ENCODE peak calls at places on chromosome 9, in ten cellular contexts. One of them, this sample, is unnamed.

GRCh38 chr9:37801287-37801850 is 772 bp downstream of the DCAF10 start:
- DNase-seq in MCF 10A: peak
- DNase-seq in RWPE2: no peak
- DNase-seq in AG09319: no peak
- DNase-seq in stomach: peak
- DNase-seq in neural crest cell: no peak
- DNase-seq in IMR-90: peak
- DNase-seq in cardiac fibroblast: peak
- DNase-seq in keratinocyte: no peak
- DNase-seq in astrocyte of the spinal cord: no peak
- DNase-seq in this sample: peak

GRCh38 chr9:4262735-4263141 is 37.1 kb downstream of the GLIS3 start:
- DNase-seq in AG09319: no peak
- DNase-seq in astrocyte of the spinal cord: peak
- DNase-seq in IMR-90: peak
- DNase-seq in MCF 10A: peak
- DNase-seq in RWPE2: no peak
- DNase-seq in keratinocyte: peak
- DNase-seq in stomach: no peak
- DNase-seq in cardiac fibroblast: peak
- DNase-seq in neural crest cell: no peak
- DNase-seq in this sample: peak

GRCh38 chr9:125971895-125972729 is 224.9 kb downstream of the PBX3 start:
- DNase-seq in MCF 10A: peak
- DNase-seq in cardiac fibroblast: no peak
- DNase-seq in RWPE2: no peak
- DNase-seq in IMR-90: no peak
- DNase-seq in astrocyte of the spinal cord: no peak
- DNase-seq in keratinocyte: peak
- DNase-seq in stomach: no peak
- DNase-seq in AG09319: no peak
- DNase-seq in neural crest cell: no peak
- DNase-seq in this sample: no peak

GRCh38 chr9:127116946-127117345 is 5.5 kb downstream of the ANGPTL2 start:
- DNase-seq in RWPE2: no peak
- DNase-seq in neural crest cell: no peak
- DNase-seq in AG09319: no peak
- DNase-seq in stomach: no peak
- DNase-seq in keratinocyte: no peak
- DNase-seq in MCF 10A: no peak
- DNase-seq in IMR-90: peak
- DNase-seq in astrocyte of the spinal cord: no peak
- DNase-seq in cardiac fibroblast: peak
- DNase-seq in this sample: no peak

GRCh38 chr9:96429710-96430109 is 11.5 kb upstream of the ZNF367 start:
- DNase-seq in cardiac fibroblast: no peak
- DNase-seq in IMR-90: no peak
- DNase-seq in MCF 10A: no peak
- DNase-seq in AG09319: no peak
- DNase-seq in neural crest cell: no peak
- DNase-seq in keratinocyte: no peak
- DNase-seq in stomach: no peak
- DNase-seq in astrocyte of the spinal cord: no peak
- DNase-seq in RWPE2: no peak
- DNase-seq in this sample: no peak

GRCh38 chr9:123637596-123637939 is 281.6 kb downstream of the CRB2 start:
- DNase-seq in neural crest cell: no peak
- DNase-seq in AG09319: no peak
- DNase-seq in stomach: no peak
- DNase-seq in RWPE2: no peak
- DNase-seq in MCF 10A: no peak
- DNase-seq in astrocyte of the spinal cord: peak
- DNase-seq in IMR-90: peak
- DNase-seq in keratinocyte: no peak
- DNase-seq in cardiac fibroblast: peak
- DNase-seq in this sample: no peak

GRCh38 chr9:71352837-71353236 is 231.4 kb upstream of the TRPM3 start:
- DNase-seq in keratinocyte: no peak
- DNase-seq in AG09319: no peak
- DNase-seq in stomach: no peak
- DNase-seq in astrocyte of the spinal cord: no peak
- DNase-seq in cardiac fibroblast: no peak
- DNase-seq in IMR-90: no peak
- DNase-seq in RWPE2: no peak
- DNase-seq in MCF 10A: no peak
- DNase-seq in neural crest cell: no peak
- DNase-seq in this sample: no peak

GRCh38 chr9:89427621-89428221 is 70.2 kb downstream of the SEMA4D start:
- DNase-seq in RWPE2: no peak
- DNase-seq in cardiac fibroblast: no peak
- DNase-seq in astrocyte of the spinal cord: no peak
- DNase-seq in IMR-90: peak
- DNase-seq in AG09319: no peak
- DNase-seq in keratinocyte: no peak
- DNase-seq in MCF 10A: no peak
- DNase-seq in neural crest cell: no peak
- DNase-seq in stomach: no peak
- DNase-seq in this sample: no peak

GRCh38 chr9:122226758-122227575 is 1.8 kb downstream of the LHX6 start:
- DNase-seq in astrocyte of the spinal cord: no peak
- DNase-seq in RWPE2: no peak
- DNase-seq in keratinocyte: no peak
- DNase-seq in AG09319: no peak
- DNase-seq in cardiac fibroblast: no peak
- DNase-seq in neural crest cell: no peak
- DNase-seq in stomach: no peak
- DNase-seq in MCF 10A: no peak
- DNase-seq in IMR-90: no peak
- DNase-seq in this sample: no peak

GRCh38 chr9:33159760-33160127 is 7.4 kb downstream of the B4GALT1 start:
- DNase-seq in AG09319: no peak
- DNase-seq in keratinocyte: no peak
- DNase-seq in stomach: peak
- DNase-seq in IMR-90: peak
- DNase-seq in MCF 10A: peak
- DNase-seq in astrocyte of the spinal cord: peak
- DNase-seq in RWPE2: peak
- DNase-seq in cardiac fibroblast: peak
- DNase-seq in neural crest cell: no peak
- DNase-seq in this sample: peak

GRCh38 chr9:27473135-27473534 is 51.0 kb upstream of the IFNK start:
- DNase-seq in keratinocyte: no peak
- DNase-seq in cardiac fibroblast: no peak
- DNase-seq in stomach: no peak
- DNase-seq in neural crest cell: no peak
- DNase-seq in astrocyte of the spinal cord: peak
- DNase-seq in AG09319: no peak
- DNase-seq in MCF 10A: no peak
- DNase-seq in IMR-90: no peak
- DNase-seq in RWPE2: no peak
- DNase-seq in this sample: no peak

GRCh38 chr9:85310531-85311070 is 431.2 kb downstream of the AGTPBP1 start:
- DNase-seq in IMR-90: no peak
- DNase-seq in stomach: no peak
- DNase-seq in astrocyte of the spinal cord: no peak
- DNase-seq in neural crest cell: no peak
- DNase-seq in keratinocyte: no peak
- DNase-seq in cardiac fibroblast: peak
- DNase-seq in AG09319: no peak
- DNase-seq in MCF 10A: no peak
- DNase-seq in RWPE2: no peak
- DNase-seq in this sample: no peak

DNA sequence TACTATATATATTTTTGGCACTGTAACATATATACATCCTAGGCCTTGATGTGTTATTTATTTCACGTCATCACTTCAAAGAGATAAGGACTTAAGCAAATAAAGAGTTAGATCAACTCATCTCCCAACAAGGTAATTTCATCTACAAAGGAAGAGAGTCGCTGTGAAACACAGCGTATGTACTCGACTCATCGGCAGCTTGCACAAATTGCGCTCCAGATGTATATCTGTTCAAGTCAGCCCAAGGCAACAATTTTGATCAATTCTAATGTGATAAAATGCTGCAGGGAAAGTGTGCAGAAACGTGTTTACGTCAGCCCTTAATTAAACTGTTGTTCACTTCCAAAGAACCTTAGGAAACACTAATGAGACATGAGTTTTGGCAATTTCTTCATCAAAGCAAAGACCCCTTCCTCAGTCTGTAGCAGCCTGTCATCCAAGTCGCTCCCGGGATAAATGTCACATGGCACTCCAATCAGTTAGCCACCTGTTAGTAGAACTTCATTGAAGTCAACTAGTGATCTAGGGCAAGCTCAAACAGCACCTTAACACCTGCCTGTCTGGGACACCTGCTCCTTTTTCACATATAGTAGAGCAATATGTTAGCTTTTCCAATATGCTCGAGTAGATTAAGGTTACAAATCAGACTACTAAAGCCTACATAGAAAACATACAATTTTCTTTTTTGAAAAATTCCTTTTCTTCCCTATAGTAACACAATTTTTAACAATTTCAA is 182.4 kb downstream of the NFIB start:
- DNase-seq in neural crest cell: no peak
- DNase-seq in IMR-90: no peak
- DNase-seq in keratinocyte: no peak
- DNase-seq in RWPE2: no peak
- DNase-seq in cardiac fibroblast: no peak
- DNase-seq in AG09319: no peak
- DNase-seq in stomach: no peak
- DNase-seq in astrocyte of the spinal cord: no peak
- DNase-seq in MCF 10A: no peak
- DNase-seq in this sample: no peak
- TF ChIP-seq CTCF in neural crest cell: no peak
- TF ChIP-seq CTCF in IMR-90: no peak
- TF ChIP-seq CTCF in keratinocyte: no peak
- TF ChIP-seq CTCF in RWPE2: no peak
- TF ChIP-seq CTCF in cardiac fibroblast: no peak
- TF ChIP-seq CTCF in AG09319: no peak
- TF ChIP-seq CTCF in stomach: no peak
- TF ChIP-seq CTCF in astrocyte of the spinal cord: no peak
- TF ChIP-seq CTCF in MCF 10A: no peak
- TF ChIP-seq CTCF in this sample: no peak

GRCh38 chr9:112366591-112366990 is 13.3 kb upstream of the HSDL2 start:
- DNase-seq in neural crest cell: no peak
- DNase-seq in keratinocyte: no peak
- DNase-seq in AG09319: no peak
- DNase-seq in stomach: no peak
- DNase-seq in cardiac fibroblast: peak
- DNase-seq in RWPE2: no peak
- DNase-seq in IMR-90: no peak
- DNase-seq in astrocyte of the spinal cord: no peak
- DNase-seq in MCF 10A: no peak
- DNase-seq in this sample: no peak
- TF ChIP-seq CTCF in neural crest cell: no peak
- TF ChIP-seq CTCF in keratinocyte: peak
- TF ChIP-seq CTCF in AG09319: no peak
- TF ChIP-seq CTCF in stomach: no peak
- TF ChIP-seq CTCF in cardiac fibroblast: peak
- TF ChIP-seq CTCF in RWPE2: no peak
- TF ChIP-seq CTCF in IMR-90: no peak
- TF ChIP-seq CTCF in astrocyte of the spinal cord: no peak
- TF ChIP-seq CTCF in MCF 10A: no peak
- TF ChIP-seq CTCF in this sample: peak

GRCh38 chr9:83708515-83709158 is 879 bp upstream of the UBQLN1 start:
- DNase-seq in RWPE2: peak
- DNase-seq in cardiac fibroblast: peak
- DNase-seq in IMR-90: peak
- DNase-seq in stomach: peak
- DNase-seq in astrocyte of the spinal cord: no peak
- DNase-seq in keratinocyte: no peak
- DNase-seq in MCF 10A: peak
- DNase-seq in AG09319: peak
- DNase-seq in neural crest cell: peak
- DNase-seq in this sample: peak
- TF ChIP-seq CTCF in RWPE2: peak
- TF ChIP-seq CTCF in cardiac fibroblast: no peak
- TF ChIP-seq CTCF in IMR-90: no peak
- TF ChIP-seq CTCF in stomach: peak
- TF ChIP-seq CTCF in astrocyte of the spinal cord: no peak
- TF ChIP-seq CTCF in keratinocyte: peak
- TF ChIP-seq CTCF in MCF 10A: no peak
- TF ChIP-seq CTCF in AG09319: peak
- TF ChIP-seq CTCF in neural crest cell: peak
- TF ChIP-seq CTCF in this sample: peak

GRCh38 chr9:130054428-130054786 is 701 bp downstream of the GPR107 start:
- DNase-seq in stomach: no peak
- DNase-seq in keratinocyte: no peak
- DNase-seq in neural crest cell: no peak
- DNase-seq in RWPE2: no peak
- DNase-seq in MCF 10A: no peak
- DNase-seq in IMR-90: no peak
- DNase-seq in cardiac fibroblast: no peak
- DNase-seq in AG09319: no peak
- DNase-seq in astrocyte of the spinal cord: no peak
- DNase-seq in this sample: no peak

GRCh38 chr9:130060296-130060695 is 6.6 kb downstream of the GPR107 start:
- DNase-seq in stomach: peak
- DNase-seq in neural crest cell: no peak
- DNase-seq in cardiac fibroblast: no peak
- DNase-seq in keratinocyte: no peak
- DNase-seq in astrocyte of the spinal cord: no peak
- DNase-seq in IMR-90: no peak
- DNase-seq in MCF 10A: no peak
- DNase-seq in RWPE2: no peak
- DNase-seq in AG09319: no peak
- DNase-seq in this sample: no peak

GRCh38 chr9:130054820-130055219 is 1.1 kb downstream of the GPR107 start:
- DNase-seq in stomach: no peak
- DNase-seq in AG09319: no peak
- DNase-seq in neural crest cell: no peak
- DNase-seq in MCF 10A: no peak
- DNase-seq in IMR-90: no peak
- DNase-seq in RWPE2: no peak
- DNase-seq in cardiac fibroblast: no peak
- DNase-seq in astrocyte of the spinal cord: no peak
- DNase-seq in keratinocyte: no peak
- DNase-seq in this sample: no peak

GRCh38 chr9:130058887-130059286 is 5.2 kb downstream of the GPR107 start:
- DNase-seq in RWPE2: no peak
- DNase-seq in astrocyte of the spinal cord: no peak
- DNase-seq in MCF 10A: no peak
- DNase-seq in AG09319: no peak
- DNase-seq in keratinocyte: no peak
- DNase-seq in stomach: no peak
- DNase-seq in cardiac fibroblast: no peak
- DNase-seq in neural crest cell: no peak
- DNase-seq in IMR-90: peak
- DNase-seq in this sample: no peak

DNA sequence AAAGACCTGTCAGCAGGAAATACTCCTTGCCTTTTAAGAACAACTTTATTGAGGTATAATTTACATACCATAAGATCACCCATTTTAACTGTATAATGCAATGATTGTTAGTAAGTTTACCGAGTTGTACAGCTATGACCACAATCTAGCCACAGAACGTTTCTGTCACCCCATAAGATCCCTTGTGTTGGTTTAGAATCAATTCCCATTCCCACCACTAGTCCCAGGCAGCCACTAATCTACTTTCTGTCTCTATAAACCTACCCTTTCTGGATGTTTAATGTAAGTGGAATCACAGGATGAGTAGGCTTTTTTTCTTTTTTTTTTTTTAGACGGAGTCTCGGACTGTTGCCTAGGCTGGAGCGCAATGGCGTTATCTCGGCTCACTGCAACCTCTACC is 4.4 kb downstream of the GPR107 start:
- DNase-seq in MCF 10A: no peak
- DNase-seq in keratinocyte: no peak
- DNase-seq in IMR-90: no peak
- DNase-seq in stomach: no peak
- DNase-seq in neural crest cell: no peak
- DNase-seq in RWPE2: no peak
- DNase-seq in cardiac fibroblast: no peak
- DNase-seq in astrocyte of the spinal cord: no peak
- DNase-seq in AG09319: no peak
- DNase-seq in this sample: no peak
- TF ChIP-seq CTCF in MCF 10A: peak
- TF ChIP-seq CTCF in keratinocyte: peak
- TF ChIP-seq CTCF in IMR-90: peak
- TF ChIP-seq CTCF in stomach: no peak
- TF ChIP-seq CTCF in neural crest cell: peak
- TF ChIP-seq CTCF in RWPE2: peak
- TF ChIP-seq CTCF in cardiac fibroblast: peak
- TF ChIP-seq CTCF in astrocyte of the spinal cord: peak
- TF ChIP-seq CTCF in AG09319: no peak
- TF ChIP-seq CTCF in this sample: peak